ENCODE peak calls at places on chromosomes 11 and 22, in five cellular contexts. One of them, this sample, is unnamed.

GRCh38 chr11:97965849-97966646 is 1054.7 kb upstream of the CNTN5 start:
- DNase-seq in pancreas: no peak
- DNase-seq in effector memory CD4-positive, alpha-beta T cell: no peak
- DNase-seq in IMR-90: peak
- DNase-seq in A549: no peak
- DNase-seq in this sample: no peak

GRCh38 chr11:132898676-132899075 is 633.6 kb downstream of the OPCML start:
- DNase-seq in pancreas: no peak
- DNase-seq in effector memory CD4-positive, alpha-beta T cell: no peak
- DNase-seq in IMR-90: peak
- DNase-seq in A549: no peak
- DNase-seq in this sample: no peak

GRCh38 chr11:128689946-128690745 is 3.7 kb upstream of the FLI1 start:
- DNase-seq in pancreas: peak
- DNase-seq in effector memory CD4-positive, alpha-beta T cell: no peak
- DNase-seq in IMR-90: no peak
- DNase-seq in A549: no peak
- DNase-seq in this sample: no peak

GRCh38 chr11:28657378-28658030 is 549.3 kb downstream of the METTL15 start:
- DNase-seq in pancreas: no peak
- DNase-seq in effector memory CD4-positive, alpha-beta T cell: no peak
- DNase-seq in IMR-90: peak
- DNase-seq in A549: no peak
- DNase-seq in this sample: no peak

GRCh38 chr22:32331236-32331917 is 26.3 kb upstream of the RFPL3 start:
- DNase-seq in pancreas: no peak
- DNase-seq in effector memory CD4-positive, alpha-beta T cell: no peak
- DNase-seq in IMR-90: no peak
- DNase-seq in A549: no peak
- DNase-seq in this sample: no peak

GRCh38 chr11:74466916-74467885 is at the start of gene KCNE3:
- DNase-seq in pancreas: peak
- DNase-seq in effector memory CD4-positive, alpha-beta T cell: no peak
- DNase-seq in IMR-90: no peak
- DNase-seq in A549: no peak
- DNase-seq in this sample: no peak

GRCh38 chr11:88179966-88180629 is 4.9 kb upstream of the RAB38 start:
- DNase-seq in pancreas: no peak
- DNase-seq in effector memory CD4-positive, alpha-beta T cell: no peak
- DNase-seq in IMR-90: peak
- DNase-seq in A549: no peak
- DNase-seq in this sample: no peak

GRCh38 chr11:40825435-40825834 is 634.0 kb downstream of the LRRC4C start:
- DNase-seq in pancreas: no peak
- DNase-seq in effector memory CD4-positive, alpha-beta T cell: no peak
- DNase-seq in IMR-90: no peak
- DNase-seq in A549: no peak
- DNase-seq in this sample: no peak

GRCh38 chr11:67395555-67396257 is 3.9 kb downstream of the RAD9A start:
- DNase-seq in pancreas: peak
- DNase-seq in effector memory CD4-positive, alpha-beta T cell: no peak
- DNase-seq in IMR-90: no peak
- DNase-seq in A549: no peak
- DNase-seq in this sample: no peak

GRCh38 chr22:34105461-34106062 is 185.3 kb upstream of the LARGE1 start:
- DNase-seq in pancreas: peak
- DNase-seq in effector memory CD4-positive, alpha-beta T cell: no peak
- DNase-seq in IMR-90: no peak
- DNase-seq in A549: peak
- DNase-seq in this sample: peak

GRCh38 chr11:17525570-17525969 is 18.6 kb downstream of the USH1C start:
- DNase-seq in pancreas: no peak
- DNase-seq in effector memory CD4-positive, alpha-beta T cell: no peak
- DNase-seq in IMR-90: no peak
- DNase-seq in A549: no peak
- DNase-seq in this sample: no peak

GRCh38 chr11:22416462-22416861 is 78.3 kb downstream of the SLC17A6 start:
- DNase-seq in pancreas: no peak
- DNase-seq in effector memory CD4-positive, alpha-beta T cell: no peak
- DNase-seq in IMR-90: no peak
- DNase-seq in A549: no peak
- DNase-seq in this sample: no peak

GRCh38 chr11:24932110-24933000 is 435.5 kb downstream of the LUZP2 start:
- DNase-seq in pancreas: no peak
- DNase-seq in effector memory CD4-positive, alpha-beta T cell: no peak
- DNase-seq in IMR-90: no peak
- DNase-seq in A549: no peak
- DNase-seq in this sample: no peak
- H3K27ac ChIP-seq in pancreas: no peak
- H3K27ac ChIP-seq in effector memory CD4-positive, alpha-beta T cell: no peak
- H3K27ac ChIP-seq in IMR-90: no peak
- H3K27ac ChIP-seq in A549: no peak
- H3K27ac ChIP-seq in this sample: no peak

DNA sequence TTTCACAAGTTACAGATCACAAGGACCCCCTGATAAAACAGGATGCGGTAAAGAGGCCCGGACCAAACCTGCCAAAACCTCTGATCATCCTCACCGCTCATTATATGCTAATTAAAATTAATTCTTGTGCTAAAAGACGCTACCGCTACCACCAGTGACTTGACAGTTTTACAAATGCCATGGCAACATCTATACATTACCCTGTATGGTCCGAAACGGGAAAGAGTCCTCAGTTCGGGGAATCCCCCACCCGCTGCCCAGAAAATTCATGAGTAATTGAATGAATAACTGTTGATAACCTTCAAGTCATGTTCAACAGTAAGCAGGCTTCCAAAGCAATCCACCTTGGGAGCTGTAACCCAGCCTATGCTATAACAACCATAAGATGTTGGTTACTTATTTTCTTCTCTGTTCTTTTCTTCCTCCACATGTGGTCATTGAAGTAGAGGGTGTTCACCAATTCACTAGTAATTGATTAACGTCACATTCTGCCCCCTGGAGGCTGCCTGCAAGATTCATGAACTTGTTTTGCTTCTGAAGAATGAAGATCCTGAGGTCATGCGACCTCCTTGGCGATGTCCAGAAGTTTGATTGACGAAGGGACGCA is 20.6 kb downstream of the APOBEC3H start:
- DNase-seq in pancreas: no peak
- DNase-seq in effector memory CD4-positive, alpha-beta T cell: peak
- DNase-seq in IMR-90: peak
- DNase-seq in A549: peak
- DNase-seq in this sample: peak
- H3K4me3 ChIP-seq in pancreas: no peak
- H3K4me3 ChIP-seq in effector memory CD4-positive, alpha-beta T cell: no peak
- H3K4me3 ChIP-seq in IMR-90: no peak
- H3K4me3 ChIP-seq in A549: no peak
- H3K4me3 ChIP-seq in this sample: peak

GRCh38 chr22:49009359-49010063 is 818.2 kb downstream of the BRD1 start:
- DNase-seq in pancreas: no peak
- DNase-seq in effector memory CD4-positive, alpha-beta T cell: no peak
- DNase-seq in IMR-90: no peak
- DNase-seq in A549: no peak
- DNase-seq in this sample: no peak
- H3K27ac ChIP-seq in pancreas: no peak
- H3K27ac ChIP-seq in effector memory CD4-positive, alpha-beta T cell: no peak
- H3K27ac ChIP-seq in IMR-90: no peak
- H3K27ac ChIP-seq in A549: no peak
- H3K27ac ChIP-seq in this sample: no peak

DNA sequence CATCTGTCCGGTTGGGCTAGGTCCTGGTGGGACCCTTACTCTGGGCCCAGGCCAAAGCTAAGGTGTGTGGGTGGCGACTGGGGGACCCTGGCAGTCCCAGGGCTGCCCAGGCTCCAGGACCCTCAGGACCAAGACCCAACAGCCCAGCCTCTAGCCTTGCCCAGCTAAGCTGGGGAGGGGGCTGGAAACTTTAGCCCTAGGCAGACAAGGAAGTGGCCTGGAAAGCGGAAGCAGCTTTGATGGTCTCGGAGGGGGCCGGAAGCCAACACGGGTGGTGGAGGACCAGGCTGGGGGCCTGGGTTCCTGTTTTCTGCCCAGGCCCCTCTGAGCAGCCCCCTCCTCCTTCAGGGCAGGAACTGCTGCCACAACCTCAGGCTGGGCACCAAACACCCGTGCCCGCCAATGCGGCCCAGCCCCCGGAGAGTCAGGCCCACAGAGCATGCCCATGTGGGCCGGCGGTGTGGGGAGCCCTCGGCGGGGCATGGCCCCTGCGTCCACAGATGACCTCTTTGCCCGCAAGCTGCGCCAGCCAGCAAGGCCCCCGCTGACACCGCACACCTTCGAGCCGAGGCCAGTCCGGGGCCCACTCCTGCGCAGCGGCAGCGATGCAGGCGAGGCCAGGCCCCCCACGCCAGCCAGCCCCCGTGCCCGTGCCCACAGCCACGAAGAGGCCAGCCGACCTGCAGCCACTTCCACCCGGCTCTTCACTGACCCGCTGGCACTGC is 2.7 kb downstream of the SIPA1 start:
- DNase-seq in pancreas: no peak
- DNase-seq in effector memory CD4-positive, alpha-beta T cell: no peak
- DNase-seq in IMR-90: no peak
- DNase-seq in A549: no peak
- DNase-seq in this sample: no peak
- H3K4me3 ChIP-seq in pancreas: peak
- H3K4me3 ChIP-seq in effector memory CD4-positive, alpha-beta T cell: peak
- H3K4me3 ChIP-seq in IMR-90: no peak
- H3K4me3 ChIP-seq in A549: no peak
- H3K4me3 ChIP-seq in this sample: no peak

GRCh38 chr22:30436196-30436595 is 10.6 kb downstream of the MTFP1 start:
- DNase-seq in pancreas: no peak
- DNase-seq in effector memory CD4-positive, alpha-beta T cell: no peak
- DNase-seq in IMR-90: no peak
- DNase-seq in A549: no peak
- DNase-seq in this sample: no peak

GRCh38 chr22:30433227-30433626 is 7.7 kb downstream of the MTFP1 start:
- DNase-seq in pancreas: no peak
- DNase-seq in effector memory CD4-positive, alpha-beta T cell: no peak
- DNase-seq in IMR-90: no peak
- DNase-seq in A549: no peak
- DNase-seq in this sample: no peak

GRCh38 chr22:30434775-30435315 is 9.3 kb downstream of the MTFP1 start:
- DNase-seq in pancreas: no peak
- DNase-seq in effector memory CD4-positive, alpha-beta T cell: no peak
- DNase-seq in IMR-90: no peak
- DNase-seq in A549: no peak
- DNase-seq in this sample: no peak

GRCh38 chr22:30433773-30434172 is 8.2 kb downstream of the MTFP1 start:
- DNase-seq in pancreas: no peak
- DNase-seq in effector memory CD4-positive, alpha-beta T cell: no peak
- DNase-seq in IMR-90: no peak
- DNase-seq in A549: no peak
- DNase-seq in this sample: no peak

GRCh38 chr22:30435674-30436126 is 10.1 kb downstream of the MTFP1 start:
- DNase-seq in pancreas: no peak
- DNase-seq in effector memory CD4-positive, alpha-beta T cell: peak
- DNase-seq in IMR-90: no peak
- DNase-seq in A549: no peak
- DNase-seq in this sample: peak
- H3K27ac ChIP-seq in pancreas: no peak
- H3K27ac ChIP-seq in effector memory CD4-positive, alpha-beta T cell: peak
- H3K27ac ChIP-seq in IMR-90: no peak
- H3K27ac ChIP-seq in A549: no peak
- H3K27ac ChIP-seq in this sample: no peak